ENCODE peak calls at places on chromosome 17, in nine cellular contexts. T, J, X, F, I, S, G, U and W are unnamed samples.

GRCh38 chr17:21058098-21058893 is 15.5 kb upstream of the USP22 start:
- DNase-seq in X (no peak), T (no peak), U (no peak), S (no peak), J (no peak), F (no peak), G (no peak), I (no peak), W (no peak)

GRCh38 chr17:76384222-76384986 is at the start of gene SPHK1:
- DNase-seq in I (peak), T (peak), J (no peak), G (peak), U (peak), F (peak), X (no peak), S (no peak), W (peak)

GRCh38 chr17:77345260-77345910 is 204.6 kb downstream of the SEC14L1 start:
- DNase-seq in G (no peak), F (no peak), S (no peak), U (peak), X (no peak), I (no peak), J (no peak), T (no peak), W (no peak)

GRCh38 chr17:61411944-61412859 is 12.6 kb downstream of the TBX2 start:
- DNase-seq in I (peak), T (peak), X (peak), S (peak), G (peak), U (peak), J (no peak), F (peak), W (peak)

GRCh38 chr17:59877965-59878364 is 14.8 kb downstream of the TUBD1 start:
- DNase-seq in X (no peak), I (no peak), G (no peak), S (no peak), F (no peak), J (no peak), T (no peak), U (no peak), W (no peak)

GRCh38 chr17:72417627-72418026 is 296.8 kb downstream of the SOX9 start:
- DNase-seq in U (no peak), G (no peak), T (no peak), I (no peak), F (no peak), J (no peak), S (no peak), X (no peak), W (no peak)

GRCh38 chr17:78923660-78924453 is 1.3 kb downstream of the TIMP2 start:
- DNase-seq in I (no peak), G (no peak), U (peak), J (no peak), X (no peak), S (peak), F (peak), T (no peak), W (no peak)

GRCh38 chr17:51076821-51077220 is 43.8 kb downstream of the SPAG9 start:
- DNase-seq in J (no peak), T (no peak), U (no peak), X (no peak), G (no peak), I (no peak), S (no peak), F (no peak), W (no peak)

GRCh38 chr17:8975091-8975707 is 9.7 kb upstream of the PIK3R5 start:
- DNase-seq in T (no peak), I (no peak), U (no peak), G (no peak), S (no peak), F (no peak), X (no peak), J (no peak), W (no peak)

GRCh38 chr17:78369791-78370381 is 8.6 kb upstream of the PGS1 start:
- DNase-seq in X (no peak), S (no peak), U (no peak), G (no peak), I (no peak), F (no peak), T (no peak), J (no peak), W (peak)